ENCODE peak calls at places on chromosomes 4 and X, in eight cellular contexts. M is progenitor cell of endocrine pancreas; D is CD8-positive, alpha-beta T cell; C is HFFc6; B is heart left ventricle; Q is RWPE1; O is CD4-positive, alpha-beta T cell; Y is tibial nerve. H is an unnamed sample.

GRCh38 chr4:42732776-42733175 is 75.9 kb upstream of the ATP8A1 start:
- DNase-seq in M (no peak), C (no peak), D (no peak), B (no peak), O (no peak), Q (no peak), Y (no peak), H (no peak)

GRCh38 chr4:156949373-156949814 is 22.2 kb downstream of the PDGFC start:
- DNase-seq in M (no peak), O (no peak), C (peak; percentile 78), Y (no peak), Q (peak; percentile 62), B (no peak), D (no peak), H (no peak)

GRCh38 chr4:171813195-171813955 is at the start of gene GALNTL6:
- DNase-seq in Y (no peak), O (no peak), D (no peak), B (peak; percentile 53), Q (no peak), C (no peak), M (no peak), H (no peak)

GRCh38 chr4:28973591-28974350 is 1746.4 kb upstream of the PCDH7 start:
- DNase-seq in D (no peak), Q (peak; percentile 8), O (no peak), M (no peak), B (no peak), Y (no peak), C (peak; percentile 80), H (no peak)

GRCh38 chr4:38678078-38678477 is 14.1 kb downstream of the KLF3 start:
- DNase-seq in B (no peak), Y (no peak), Q (no peak), O (no peak), M (no peak), D (no peak), C (peak; percentile 88), H (no peak)

GRCh38 chrX:24760601-24761000 is 66.9 kb downstream of the POLA1 start:
- DNase-seq in D (no peak), O (no peak), C (peak; percentile 25), Y (no peak), B (no peak), Q (no peak), M (no peak), H (no peak)

GRCh38 chrX:1443496-1444075 is 9.1 kb downstream of the ASMTL start:
- DNase-seq in B (peak; percentile 29), Y (no peak), M (no peak), D (no peak), Q (no peak), O (no peak), C (no peak), H (peak; percentile 80)

GRCh38 chr4:52408037-52408436 is 251.1 kb downstream of the USP46 start:
- DNase-seq in Y (no peak), M (no peak), B (no peak), C (no peak), D (no peak), O (no peak), Q (no peak), H (no peak)

GRCh38 chrX:57172544-57172943 is 35.3 kb upstream of the SPIN2A start:
- DNase-seq in Y (no peak), O (no peak), Q (no peak), C (no peak), D (no peak), B (no peak), M (no peak), H (no peak)

GRCh38 chrX:153554519-153555167 is 37.2 kb downstream of the ATP2B3 start:
- DNase-seq in M (peak; percentile 50), Q (peak; percentile 38), C (peak; percentile 47), D (peak; percentile 53), O (peak; percentile 49), Y (peak; percentile 41), B (peak; percentile 81), H (no peak)

GRCh38 chrX:9859711-9860555 is 73.7 kb downstream of the SHROOM2 start:
- DNase-seq in Q (no peak), B (no peak), Y (no peak), O (no peak), D (no peak), M (no peak), C (peak; percentile 21), H (no peak)

GRCh38 chrX:39736219-39737211 is 361.2 kb downstream of the BCOR start:
- DNase-seq in Y (peak; percentile 59), D (no peak), C (peak; percentile 65), Q (peak; percentile 31), M (no peak), O (no peak), B (peak; percentile 91), H (no peak)

GRCh38 chr4:26441110-26441509 is 49.2 kb downstream of the CCKAR start:
- DNase-seq in B (no peak), O (no peak), C (no peak), Q (no peak), D (no peak), M (no peak), Y (no peak), H (no peak)

GRCh38 chrX:133859860-133860259 is 125.5 kb downstream of the GPC3 start:
- DNase-seq in O (no peak), Q (no peak), C (no peak), B (no peak), D (no peak), M (no peak), Y (no peak), H (no peak)

GRCh38 chr4:10100734-10101216 is 15.8 kb downstream of the WDR1 start:
- DNase-seq in B (no peak), D (no peak), Y (no peak), Q (no peak), M (no peak), C (no peak), O (no peak), H (no peak)

GRCh38 chr4:143773998-143774898 is 73.8 kb upstream of the FREM3 start:
- DNase-seq in Y (no peak), B (no peak), O (no peak), C (peak; percentile 66), M (peak; percentile 15), D (peak; percentile 36), Q (peak; percentile 1), H (no peak)
- TF ChIP-seq CTCF in Y (no peak), B (peak; percentile 34), O (no peak), C (peak; percentile 87), M (peak; percentile 75), D (peak; percentile 42), Q (peak; percentile 37), H (peak; percentile 60)

GRCh38 chrX:48022740-48023139 is 16.0 kb downstream of the SPACA5 start:
- DNase-seq in Q (no peak), Y (no peak), M (no peak), B (no peak), D (no peak), O (no peak), C (no peak), H (no peak)

GRCh38 chrX:48021026-48021900 is 14.5 kb downstream of the SPACA5 start:
- DNase-seq in M (peak; percentile 49), Y (peak; percentile 31), C (peak; percentile 67), Q (peak; percentile 52), O (peak; percentile 61), B (peak; percentile 85), D (peak; percentile 75), H (peak; percentile 88)

GRCh38 chrX:48028091-48028490 is 21.3 kb downstream of the SPACA5 start:
- DNase-seq in C (no peak), B (no peak), O (no peak), M (no peak), Y (no peak), D (no peak), Q (no peak), H (no peak)

GRCh38 chrX:48022100-48022499 is 15.3 kb downstream of the SPACA5 start:
- DNase-seq in Y (no peak), C (no peak), M (no peak), O (no peak), D (no peak), B (no peak), Q (no peak), H (no peak)

GRCh38 chrX:48025561-48025960 is 18.8 kb downstream of the SPACA5 start:
- DNase-seq in M (no peak), O (peak; percentile 24), C (peak; percentile 34), Y (no peak), B (no peak), D (peak; percentile 35), Q (peak; percentile 26), H (no peak)
- TF ChIP-seq CTCF in M (peak; percentile 59), O (peak; percentile 44), C (peak; percentile 81), Y (peak; percentile 35), B (peak; percentile 40), D (peak; percentile 35), Q (peak; percentile 50), H (peak; percentile 63)

DNA sequence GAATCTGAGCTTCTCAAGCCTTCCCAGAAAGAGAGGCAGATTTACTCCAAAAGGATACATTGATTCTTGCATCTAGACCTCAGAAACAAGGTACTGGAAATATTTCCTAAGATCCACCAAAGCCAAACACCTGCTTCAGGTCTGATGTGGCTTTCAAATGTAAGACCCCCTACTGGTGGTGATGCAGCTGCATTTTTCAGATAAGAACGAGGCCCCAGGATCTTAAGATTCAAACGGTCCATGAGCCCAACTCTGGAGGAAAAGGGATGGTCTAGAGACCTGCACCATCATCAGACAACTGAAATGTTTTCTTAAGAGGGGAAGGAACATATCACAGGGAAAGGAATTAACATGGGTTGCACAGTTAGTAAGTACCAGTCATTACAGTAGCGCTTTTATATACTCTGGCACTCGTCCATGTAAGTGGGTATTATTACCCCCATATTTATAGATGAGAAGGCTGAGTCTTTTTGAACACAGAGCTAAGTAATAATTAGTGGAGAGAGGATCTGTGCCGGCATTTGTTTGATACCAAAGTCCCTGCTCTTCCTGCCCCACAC is 73.7 kb downstream of the LEF1 start:
- DNase-seq in D (no peak), M (no peak), Y (no peak), O (no peak), B (no peak), C (no peak), Q (no peak), H (no peak)
- TF ChIP-seq CTCF in D (peak; percentile 35), M (peak; percentile 14), Y (no peak), O (no peak), B (no peak), C (no peak), Q (no peak), H (no peak)

GRCh38 chr4:113901994-113902787 is 77.3 kb downstream of the ARSJ start:
- DNase-seq in D (peak; percentile 67), O (peak; percentile 64), Y (no peak), Q (no peak), C (no peak), M (peak; percentile 16), B (no peak), H (no peak)
- TF ChIP-seq CTCF in D (peak; percentile 56), O (peak; percentile 71), Y (no peak), Q (no peak), C (no peak), M (peak; percentile 65), B (no peak), H (no peak)

GRCh38 chr4:108884596-108884995 is 121.7 kb upstream of the ETNPPL start:
- DNase-seq in Y (no peak), B (no peak), D (no peak), M (no peak), Q (no peak), O (no peak), C (no peak), H (no peak)
- TF ChIP-seq CTCF in Y (no peak), B (no peak), D (no peak), M (no peak), Q (no peak), O (no peak), C (no peak), H (no peak)